ENCODE peak calls at places on chromosomes 13 and 19, in nine cellular contexts. One of them, this sample, is unnamed.

GRCh38 chr19:46616631-46617322 is 8.1 kb downstream of the PTGIR start:
- DNase-seq in stimulated activated CD4-positive, alpha-beta T cell treated with anti-CD3 and anti-CD28 coated beads, Interleukin-4, amount 100 ng/mL, for 24 hours: peak
- DNase-seq in right lobe of liver: peak
- DNase-seq in EL: peak
- DNase-seq in NCI-H510A treated with DMSO at 0.1 percent for 48 hours: peak
- DNase-seq in HEK293T: peak
- DNase-seq in nucleus accumbens: no peak
- DNase-seq in NCI-H2171: peak
- DNase-seq in AG09319: no peak
- DNase-seq in this sample: no peak

GRCh38 chr13:105679832-105680231 is 855.6 kb downstream of the EFNB2 start:
- DNase-seq in stimulated activated CD4-positive, alpha-beta T cell treated with anti-CD3 and anti-CD28 coated beads, Interleukin-4, amount 100 ng/mL, for 24 hours: no peak
- DNase-seq in right lobe of liver: no peak
- DNase-seq in EL: peak
- DNase-seq in NCI-H510A treated with DMSO at 0.1 percent for 48 hours: no peak
- DNase-seq in HEK293T: peak
- DNase-seq in nucleus accumbens: no peak
- DNase-seq in NCI-H2171: no peak
- DNase-seq in AG09319: no peak
- DNase-seq in this sample: no peak

GRCh38 chr13:42769650-42770049 is 11.7 kb upstream of the FAM216B start:
- DNase-seq in stimulated activated CD4-positive, alpha-beta T cell treated with anti-CD3 and anti-CD28 coated beads, Interleukin-4, amount 100 ng/mL, for 24 hours: no peak
- DNase-seq in right lobe of liver: no peak
- DNase-seq in EL: no peak
- DNase-seq in NCI-H510A treated with DMSO at 0.1 percent for 48 hours: no peak
- DNase-seq in HEK293T: no peak
- DNase-seq in nucleus accumbens: no peak
- DNase-seq in NCI-H2171: no peak
- DNase-seq in AG09319: no peak
- DNase-seq in this sample: no peak

GRCh38 chr13:36131215-36131930 is at the start of gene DCLK1:
- DNase-seq in stimulated activated CD4-positive, alpha-beta T cell treated with anti-CD3 and anti-CD28 coated beads, Interleukin-4, amount 100 ng/mL, for 24 hours: no peak
- DNase-seq in right lobe of liver: no peak
- DNase-seq in EL: peak
- DNase-seq in NCI-H510A treated with DMSO at 0.1 percent for 48 hours: peak
- DNase-seq in HEK293T: peak
- DNase-seq in nucleus accumbens: peak
- DNase-seq in NCI-H2171: no peak
- DNase-seq in AG09319: peak
- DNase-seq in this sample: peak

GRCh38 chr19:21569497-21569870 is 64.1 kb downstream of the ZNF429 start:
- DNase-seq in stimulated activated CD4-positive, alpha-beta T cell treated with anti-CD3 and anti-CD28 coated beads, Interleukin-4, amount 100 ng/mL, for 24 hours: peak
- DNase-seq in right lobe of liver: peak
- DNase-seq in EL: no peak
- DNase-seq in NCI-H510A treated with DMSO at 0.1 percent for 48 hours: no peak
- DNase-seq in HEK293T: no peak
- DNase-seq in nucleus accumbens: peak
- DNase-seq in NCI-H2171: no peak
- DNase-seq in AG09319: peak
- DNase-seq in this sample: no peak

GRCh38 chr19:39126593-39127187 is 1.1 kb downstream of the PAK4 start:
- DNase-seq in stimulated activated CD4-positive, alpha-beta T cell treated with anti-CD3 and anti-CD28 coated beads, Interleukin-4, amount 100 ng/mL, for 24 hours: no peak
- DNase-seq in right lobe of liver: peak
- DNase-seq in EL: peak
- DNase-seq in NCI-H510A treated with DMSO at 0.1 percent for 48 hours: no peak
- DNase-seq in HEK293T: peak
- DNase-seq in nucleus accumbens: no peak
- DNase-seq in NCI-H2171: no peak
- DNase-seq in AG09319: no peak
- DNase-seq in this sample: no peak

GRCh38 chr13:73222627-73223026 is 163.8 kb downstream of the KLF5 start:
- DNase-seq in stimulated activated CD4-positive, alpha-beta T cell treated with anti-CD3 and anti-CD28 coated beads, Interleukin-4, amount 100 ng/mL, for 24 hours: no peak
- DNase-seq in right lobe of liver: no peak
- DNase-seq in EL: no peak
- DNase-seq in NCI-H510A treated with DMSO at 0.1 percent for 48 hours: no peak
- DNase-seq in HEK293T: no peak
- DNase-seq in nucleus accumbens: no peak
- DNase-seq in NCI-H2171: no peak
- DNase-seq in AG09319: no peak
- DNase-seq in this sample: no peak

GRCh38 chr19:13350761-13351160 is 155.5 kb downstream of the CACNA1A start:
- DNase-seq in stimulated activated CD4-positive, alpha-beta T cell treated with anti-CD3 and anti-CD28 coated beads, Interleukin-4, amount 100 ng/mL, for 24 hours: no peak
- DNase-seq in right lobe of liver: no peak
- DNase-seq in EL: no peak
- DNase-seq in NCI-H510A treated with DMSO at 0.1 percent for 48 hours: no peak
- DNase-seq in HEK293T: no peak
- DNase-seq in nucleus accumbens: no peak
- DNase-seq in NCI-H2171: no peak
- DNase-seq in AG09319: no peak
- DNase-seq in this sample: no peak

GRCh38 chr19:17202249-17202648 is 12.9 kb upstream of the USE1 start:
- DNase-seq in stimulated activated CD4-positive, alpha-beta T cell treated with anti-CD3 and anti-CD28 coated beads, Interleukin-4, amount 100 ng/mL, for 24 hours: peak
- DNase-seq in right lobe of liver: no peak
- DNase-seq in EL: no peak
- DNase-seq in NCI-H510A treated with DMSO at 0.1 percent for 48 hours: no peak
- DNase-seq in HEK293T: no peak
- DNase-seq in nucleus accumbens: no peak
- DNase-seq in NCI-H2171: no peak
- DNase-seq in AG09319: no peak
- DNase-seq in this sample: peak

GRCh38 chr13:95292622-95293021 is 8.6 kb downstream of the ABCC4 start:
- DNase-seq in stimulated activated CD4-positive, alpha-beta T cell treated with anti-CD3 and anti-CD28 coated beads, Interleukin-4, amount 100 ng/mL, for 24 hours: no peak
- DNase-seq in right lobe of liver: no peak
- DNase-seq in EL: no peak
- DNase-seq in NCI-H510A treated with DMSO at 0.1 percent for 48 hours: no peak
- DNase-seq in HEK293T: no peak
- DNase-seq in nucleus accumbens: no peak
- DNase-seq in NCI-H2171: no peak
- DNase-seq in AG09319: no peak
- DNase-seq in this sample: no peak

GRCh38 chr19:1053176-1054101 is 13.5 kb upstream of the ARHGAP45 start:
- DNase-seq in stimulated activated CD4-positive, alpha-beta T cell treated with anti-CD3 and anti-CD28 coated beads, Interleukin-4, amount 100 ng/mL, for 24 hours: no peak
- DNase-seq in right lobe of liver: no peak
- DNase-seq in EL: no peak
- DNase-seq in NCI-H510A treated with DMSO at 0.1 percent for 48 hours: no peak
- DNase-seq in HEK293T: no peak
- DNase-seq in nucleus accumbens: no peak
- DNase-seq in NCI-H2171: no peak
- DNase-seq in AG09319: no peak
- DNase-seq in this sample: no peak

GRCh38 chr13:98141509-98141908 is 1.4 kb upstream of the FARP1 start:
- DNase-seq in stimulated activated CD4-positive, alpha-beta T cell treated with anti-CD3 and anti-CD28 coated beads, Interleukin-4, amount 100 ng/mL, for 24 hours: no peak
- DNase-seq in right lobe of liver: no peak
- DNase-seq in EL: no peak
- DNase-seq in NCI-H510A treated with DMSO at 0.1 percent for 48 hours: no peak
- DNase-seq in HEK293T: no peak
- DNase-seq in nucleus accumbens: no peak
- DNase-seq in NCI-H2171: no peak
- DNase-seq in AG09319: no peak
- DNase-seq in this sample: no peak

GRCh38 chr19:47156861-47157454 is 26.3 kb downstream of the SAE1 start:
- DNase-seq in stimulated activated CD4-positive, alpha-beta T cell treated with anti-CD3 and anti-CD28 coated beads, Interleukin-4, amount 100 ng/mL, for 24 hours: no peak
- DNase-seq in right lobe of liver: no peak
- DNase-seq in EL: no peak
- DNase-seq in NCI-H510A treated with DMSO at 0.1 percent for 48 hours: no peak
- DNase-seq in HEK293T: no peak
- DNase-seq in nucleus accumbens: no peak
- DNase-seq in NCI-H2171: no peak
- DNase-seq in AG09319: no peak
- DNase-seq in this sample: no peak

GRCh38 chr13:27619093-27619705 is 1.1 kb downstream of the LNX2 start:
- DNase-seq in stimulated activated CD4-positive, alpha-beta T cell treated with anti-CD3 and anti-CD28 coated beads, Interleukin-4, amount 100 ng/mL, for 24 hours: no peak
- DNase-seq in right lobe of liver: no peak
- DNase-seq in EL: no peak
- DNase-seq in NCI-H510A treated with DMSO at 0.1 percent for 48 hours: no peak
- DNase-seq in HEK293T: no peak
- DNase-seq in nucleus accumbens: no peak
- DNase-seq in NCI-H2171: no peak
- DNase-seq in AG09319: no peak
- DNase-seq in this sample: no peak

GRCh38 chr19:44570984-44571684 is 41.7 kb upstream of the CEACAM20 start:
- DNase-seq in stimulated activated CD4-positive, alpha-beta T cell treated with anti-CD3 and anti-CD28 coated beads, Interleukin-4, amount 100 ng/mL, for 24 hours: peak
- DNase-seq in right lobe of liver: peak
- DNase-seq in EL: peak
- DNase-seq in NCI-H510A treated with DMSO at 0.1 percent for 48 hours: peak
- DNase-seq in HEK293T: peak
- DNase-seq in nucleus accumbens: peak
- DNase-seq in NCI-H2171: peak
- DNase-seq in AG09319: peak
- DNase-seq in this sample: peak